ENCODE peak calls at places on chromosomes 16 and 17, in ten cellular contexts. X, S, P, J, T, H, M, U, E and G are unnamed samples.

GRCh38 chr16:88282221-88283041 is 100.3 kb upstream of the ZNF469 start:
- DNase-seq in M (no peak), U (no peak), X (no peak), E (no peak), T (no peak), J (no peak), H (peak; percentile 82), S (no peak), P (no peak), G (peak; percentile 15)

GRCh38 chr16:11140466-11140865 is 115.5 kb downstream of the SOCS1 start:
- DNase-seq in J (no peak), S (no peak), E (no peak), U (no peak), P (no peak), H (no peak), X (no peak), T (no peak), M (no peak), G (no peak)

GRCh38 chr17:56528636-56529170 is 64.8 kb upstream of the NOG start:
- DNase-seq in S (no peak), P (no peak), U (no peak), E (no peak), X (no peak), H (no peak), J (no peak), T (no peak), M (no peak), G (no peak)

GRCh38 chr16:23342083-23342640 is 40.1 kb downstream of the SCNN1B start:
- DNase-seq in U (no peak), J (no peak), M (no peak), P (no peak), X (no peak), H (no peak), S (no peak), T (no peak), E (no peak), G (no peak)

GRCh38 chr17:31807846-31808245 is 51.2 kb downstream of the COPRS start:
- DNase-seq in T (no peak), E (no peak), J (no peak), S (no peak), H (no peak), U (no peak), M (no peak), P (no peak), X (no peak), G (no peak)

GRCh38 chr17:38510424-38511125 is 82.3 kb downstream of the ARHGAP23 start:
- DNase-seq in M (no peak), J (no peak), U (no peak), T (peak; percentile 94), P (peak; percentile 36), X (no peak), H (peak; percentile 80), S (peak; percentile 35), E (no peak), G (no peak)

GRCh38 chr16:28312327-28312726 is 20.0 kb downstream of the SBK1 start:
- DNase-seq in E (no peak), J (no peak), U (no peak), X (no peak), M (no peak), T (no peak), P (no peak), H (no peak), S (no peak), G (no peak)

GRCh38 chr16:12089492-12090161 is 113.1 kb downstream of the SNX29 start:
- DNase-seq in S (peak; percentile 46), H (no peak), E (peak; percentile 45), X (no peak), T (peak; percentile 50), P (peak; percentile 66), M (peak; percentile 51), J (no peak), U (no peak), G (peak; percentile 62)

GRCh38 chr17:979539-980405 is at the start of gene NXN:
- DNase-seq in H (peak; percentile 85), E (peak; percentile 89), X (peak; percentile 63), S (peak; percentile 54), M (peak; percentile 50), J (peak; percentile 76), T (peak; percentile 94), P (peak; percentile 89), U (peak; percentile 90), G (peak; percentile 60)

GRCh38 chr16:74793571-74793970 is 19.0 kb upstream of the FA2H start:
- DNase-seq in M (no peak), E (no peak), X (no peak), H (no peak), J (no peak), S (no peak), P (no peak), T (no peak), U (no peak), G (no peak)